ENCODE peak calls at places on chromosomes 6 and 20, in five cellular contexts. One of them, this sample, is unnamed.

GRCh38 chr6:133854167-133854632 is 34.7 kb upstream of the TCF21 start:
- DNase-seq in retina: no peak
- DNase-seq in activated T-cell treated with anti-CD3 and anti-CD28 coated beads for 24 hours: no peak
- DNase-seq in colonic mucosa: no peak
- DNase-seq in ureter: no peak
- DNase-seq in this sample: no peak

GRCh38 chr6:142444388-142444787 is 142.6 kb downstream of the ADGRG6 start:
- DNase-seq in retina: no peak
- DNase-seq in activated T-cell treated with anti-CD3 and anti-CD28 coated beads for 24 hours: no peak
- DNase-seq in colonic mucosa: no peak
- DNase-seq in ureter: no peak
- DNase-seq in this sample: peak

GRCh38 chr20:35004051-35004725 is 48.5 kb downstream of the MYH7B start:
- DNase-seq in retina: no peak
- DNase-seq in activated T-cell treated with anti-CD3 and anti-CD28 coated beads for 24 hours: no peak
- DNase-seq in colonic mucosa: no peak
- DNase-seq in ureter: no peak
- DNase-seq in this sample: no peak

GRCh38 chr6:8059129-8059528 is 5.1 kb downstream of the BLOC1S5 start:
- DNase-seq in retina: no peak
- DNase-seq in activated T-cell treated with anti-CD3 and anti-CD28 coated beads for 24 hours: no peak
- DNase-seq in colonic mucosa: no peak
- DNase-seq in ureter: no peak
- DNase-seq in this sample: peak

GRCh38 chr6:25919657-25920056 is 10.8 kb downstream of the SLC17A2 start:
- DNase-seq in retina: no peak
- DNase-seq in activated T-cell treated with anti-CD3 and anti-CD28 coated beads for 24 hours: no peak
- DNase-seq in colonic mucosa: no peak
- DNase-seq in ureter: no peak
- DNase-seq in this sample: no peak

GRCh38 chr6:141077355-141078333 is 1055.1 kb upstream of the GJE1 start:
- DNase-seq in retina: peak
- DNase-seq in activated T-cell treated with anti-CD3 and anti-CD28 coated beads for 24 hours: no peak
- DNase-seq in colonic mucosa: no peak
- DNase-seq in ureter: no peak
- DNase-seq in this sample: no peak

GRCh38 chr6:139230421-139230840 is 61.4 kb downstream of the TXLNB start:
- DNase-seq in retina: no peak
- DNase-seq in activated T-cell treated with anti-CD3 and anti-CD28 coated beads for 24 hours: no peak
- DNase-seq in colonic mucosa: no peak
- DNase-seq in ureter: no peak
- DNase-seq in this sample: peak

GRCh38 chr6:136669299-136669699 is 119.1 kb upstream of the MAP7 start:
- DNase-seq in retina: no peak
- DNase-seq in activated T-cell treated with anti-CD3 and anti-CD28 coated beads for 24 hours: no peak
- DNase-seq in colonic mucosa: no peak
- DNase-seq in ureter: no peak
- DNase-seq in this sample: peak

GRCh38 chr6:96948631-96949030 is 24.1 kb downstream of the KLHL32 start:
- DNase-seq in retina: no peak
- DNase-seq in activated T-cell treated with anti-CD3 and anti-CD28 coated beads for 24 hours: no peak
- DNase-seq in colonic mucosa: no peak
- DNase-seq in ureter: no peak
- DNase-seq in this sample: no peak

GRCh38 chr20:63268671-63269439 is 3.8 kb upstream of the ARFGAP1 start:
- DNase-seq in retina: no peak
- DNase-seq in activated T-cell treated with anti-CD3 and anti-CD28 coated beads for 24 hours: no peak
- DNase-seq in colonic mucosa: no peak
- DNase-seq in ureter: no peak
- DNase-seq in this sample: peak

GRCh38 chr6:40778186-40778585 is 191.0 kb upstream of the LRFN2 start:
- DNase-seq in retina: no peak
- DNase-seq in activated T-cell treated with anti-CD3 and anti-CD28 coated beads for 24 hours: no peak
- DNase-seq in colonic mucosa: no peak
- DNase-seq in ureter: no peak
- DNase-seq in this sample: no peak

GRCh38 chr20:44706371-44707258 is 8.6 kb upstream of the CCN5 start:
- DNase-seq in retina: peak
- DNase-seq in activated T-cell treated with anti-CD3 and anti-CD28 coated beads for 24 hours: no peak
- DNase-seq in colonic mucosa: no peak
- DNase-seq in ureter: no peak
- DNase-seq in this sample: peak

GRCh38 chr6:88492824-88493223 is 326.7 kb upstream of the CNR1 start:
- DNase-seq in retina: no peak
- DNase-seq in activated T-cell treated with anti-CD3 and anti-CD28 coated beads for 24 hours: no peak
- DNase-seq in colonic mucosa: no peak
- DNase-seq in ureter: no peak
- DNase-seq in this sample: peak

GRCh38 chr6:170210026-170210390 is 80.9 kb downstream of the DLL1 start:
- DNase-seq in retina: no peak
- DNase-seq in activated T-cell treated with anti-CD3 and anti-CD28 coated beads for 24 hours: no peak
- DNase-seq in colonic mucosa: peak
- DNase-seq in ureter: no peak
- DNase-seq in this sample: no peak

GRCh38 chr6:14408491-14408890 is 290.9 kb downstream of the CD83 start:
- DNase-seq in retina: no peak
- DNase-seq in activated T-cell treated with anti-CD3 and anti-CD28 coated beads for 24 hours: no peak
- DNase-seq in colonic mucosa: no peak
- DNase-seq in ureter: no peak
- DNase-seq in this sample: no peak

GRCh38 chr20:32457476-32457986 is 99.4 kb downstream of the ASXL1 start:
- DNase-seq in retina: peak
- DNase-seq in activated T-cell treated with anti-CD3 and anti-CD28 coated beads for 24 hours: no peak
- DNase-seq in colonic mucosa: no peak
- DNase-seq in ureter: no peak
- DNase-seq in this sample: peak

GRCh38 chr20:56439784-56440291 is 27.8 kb downstream of the CASS4 start:
- DNase-seq in retina: no peak
- DNase-seq in activated T-cell treated with anti-CD3 and anti-CD28 coated beads for 24 hours: no peak
- DNase-seq in colonic mucosa: no peak
- DNase-seq in ureter: no peak
- DNase-seq in this sample: peak

GRCh38 chr6:15427360-15428070 is 181.6 kb downstream of the JARID2 start:
- DNase-seq in retina: no peak
- DNase-seq in activated T-cell treated with anti-CD3 and anti-CD28 coated beads for 24 hours: no peak
- DNase-seq in colonic mucosa: no peak
- DNase-seq in ureter: no peak
- DNase-seq in this sample: peak

GRCh38 chr6:1619666-1620503 is 10.2 kb downstream of the FOXC1 start:
- DNase-seq in retina: peak
- DNase-seq in activated T-cell treated with anti-CD3 and anti-CD28 coated beads for 24 hours: no peak
- DNase-seq in colonic mucosa: no peak
- DNase-seq in ureter: no peak
- DNase-seq in this sample: no peak

GRCh38 chr20:2314759-2315439 is 19.1 kb downstream of the TGM3 start:
- DNase-seq in retina: no peak
- DNase-seq in activated T-cell treated with anti-CD3 and anti-CD28 coated beads for 24 hours: no peak
- DNase-seq in colonic mucosa: no peak
- DNase-seq in ureter: peak
- DNase-seq in this sample: peak

GRCh38 chr6:137297887-137298286 is 78.7 kb upstream of the IFNGR1 start:
- DNase-seq in retina: peak
- DNase-seq in activated T-cell treated with anti-CD3 and anti-CD28 coated beads for 24 hours: no peak
- DNase-seq in colonic mucosa: no peak
- DNase-seq in ureter: no peak
- DNase-seq in this sample: peak

GRCh38 chr6:39422273-39422672 is 99.8 kb upstream of the KCNK16 start:
- DNase-seq in retina: no peak
- DNase-seq in activated T-cell treated with anti-CD3 and anti-CD28 coated beads for 24 hours: no peak
- DNase-seq in colonic mucosa: no peak
- DNase-seq in ureter: no peak
- DNase-seq in this sample: no peak

GRCh38 chr20:62641749-62642665 is at the start of gene SLCO4A1:
- DNase-seq in retina: peak
- DNase-seq in activated T-cell treated with anti-CD3 and anti-CD28 coated beads for 24 hours: peak
- DNase-seq in colonic mucosa: peak
- DNase-seq in ureter: no peak
- DNase-seq in this sample: peak

GRCh38 chr6:3351105-3351676 is 92.4 kb downstream of the PSMG4 start:
- DNase-seq in retina: peak
- DNase-seq in activated T-cell treated with anti-CD3 and anti-CD28 coated beads for 24 hours: no peak
- DNase-seq in colonic mucosa: no peak
- DNase-seq in ureter: no peak
- DNase-seq in this sample: peak

GRCh38 chr6:135311446-135312200 is 130.5 kb downstream of the MYB start:
- DNase-seq in retina: no peak
- DNase-seq in activated T-cell treated with anti-CD3 and anti-CD28 coated beads for 24 hours: no peak
- DNase-seq in colonic mucosa: no peak
- DNase-seq in ureter: no peak
- DNase-seq in this sample: no peak

GRCh38 chr6:143967861-143968498 is 40.1 kb downstream of the PLAGL1 start:
- DNase-seq in retina: no peak
- DNase-seq in activated T-cell treated with anti-CD3 and anti-CD28 coated beads for 24 hours: no peak
- DNase-seq in colonic mucosa: no peak
- DNase-seq in ureter: no peak
- DNase-seq in this sample: peak

GRCh38 chr6:44452725-44453124 is 65.2 kb downstream of the CDC5L start:
- DNase-seq in retina: no peak
- DNase-seq in activated T-cell treated with anti-CD3 and anti-CD28 coated beads for 24 hours: no peak
- DNase-seq in colonic mucosa: no peak
- DNase-seq in ureter: no peak
- DNase-seq in this sample: peak

GRCh38 chr6:34174846-34175399 is 29.0 kb upstream of the GRM4 start:
- DNase-seq in retina: no peak
- DNase-seq in activated T-cell treated with anti-CD3 and anti-CD28 coated beads for 24 hours: no peak
- DNase-seq in colonic mucosa: no peak
- DNase-seq in ureter: no peak
- DNase-seq in this sample: no peak

GRCh38 chr6:72811971-72812421 is 190.1 kb downstream of the KCNQ5 start:
- DNase-seq in retina: no peak
- DNase-seq in activated T-cell treated with anti-CD3 and anti-CD28 coated beads for 24 hours: no peak
- DNase-seq in colonic mucosa: no peak
- DNase-seq in ureter: no peak
- DNase-seq in this sample: no peak

GRCh38 chr6:25553502-25553901 is 98.5 kb upstream of the SCGN start:
- DNase-seq in retina: no peak
- DNase-seq in activated T-cell treated with anti-CD3 and anti-CD28 coated beads for 24 hours: no peak
- DNase-seq in colonic mucosa: no peak
- DNase-seq in ureter: no peak
- DNase-seq in this sample: peak

GRCh38 chr6:140256213-140256612 is 881.8 kb upstream of the CITED2 start:
- DNase-seq in retina: no peak
- DNase-seq in activated T-cell treated with anti-CD3 and anti-CD28 coated beads for 24 hours: no peak
- DNase-seq in colonic mucosa: no peak
- DNase-seq in ureter: no peak
- DNase-seq in this sample: peak